ENCODE peak calls at places on chromosomes 13 and 19, in five cellular contexts. Z, B, U, A and V are unnamed samples.

GRCh38 chr13:32659736-32660135 is 73.5 kb downstream of the PDS5B start:
- DNase-seq in U (no peak), A (no peak), B (no peak), Z (no peak), V (no peak)

GRCh38 chr13:41271456-41272285 is 8.3 kb upstream of the MTRF1 start:
- DNase-seq in A (no peak), B (no peak), U (no peak), Z (peak), V (no peak)

GRCh38 chr13:70310720-70311119 is 202.5 kb upstream of the KLHL1 start:
- DNase-seq in B (no peak), Z (peak), A (peak), U (no peak), V (peak)

GRCh38 chr13:57635541-57635940 is 4.0 kb downstream of the PCDH17 start:
- DNase-seq in U (no peak), A (no peak), Z (no peak), B (no peak), V (no peak)

GRCh38 chr13:92547256-92547655 is 679.4 kb upstream of the GPC6 start:
- DNase-seq in B (no peak), Z (no peak), A (peak), U (no peak), V (no peak)

GRCh38 chr19:37997911-37998344 is 90.9 kb downstream of the SIPA1L3 start:
- DNase-seq in Z (no peak), A (peak), U (no peak), B (peak), V (no peak)

GRCh38 chr13:89401209-89401810 is 1730.1 kb downstream of the SLITRK5 start:
- DNase-seq in B (no peak), A (peak), Z (no peak), U (no peak), V (no peak)

GRCh38 chr13:21240586-21240985 is 64.1 kb downstream of the MRPL57 start:
- DNase-seq in U (no peak), A (peak), Z (no peak), B (peak), V (no peak)

GRCh38 chr19:45780448-45781281 is 1.6 kb downstream of the DMPK start:
- DNase-seq in U (no peak), Z (no peak), B (no peak), A (no peak), V (peak)

GRCh38 chr19:49442793-49443365 is 1.6 kb upstream of the SLC17A7 start:
- DNase-seq in A (peak), B (no peak), Z (peak), U (peak), V (peak)

GRCh38 chr19:17311455-17312248 is 2.3 kb downstream of the DDA1 start:
- DNase-seq in U (no peak), B (no peak), A (peak), Z (no peak), V (no peak)

GRCh38 chr19:32890841-32891240 is 21.3 kb upstream of the SLC7A9 start:
- DNase-seq in A (no peak), Z (no peak), U (no peak), B (no peak), V (peak)

GRCh38 chr19:28039677-28040381 is 1173.1 kb downstream of the UQCRFS1 start:
- DNase-seq in Z (no peak), U (no peak), B (no peak), A (no peak), V (no peak)

GRCh38 chr13:28699246-28699645 is 19.5 kb downstream of the SLC46A3 start:
- DNase-seq in U (no peak), A (no peak), B (no peak), Z (no peak), V (no peak)

GRCh38 chr13:40352385-40352778 is 314.1 kb downstream of the FOXO1 start:
- DNase-seq in Z (no peak), B (no peak), U (no peak), A (no peak), V (no peak)

GRCh38 chr19:32238076-32238475 is 107.3 kb upstream of the ZNF507 start:
- DNase-seq in Z (peak), A (no peak), B (no peak), U (no peak), V (no peak)

DNA sequence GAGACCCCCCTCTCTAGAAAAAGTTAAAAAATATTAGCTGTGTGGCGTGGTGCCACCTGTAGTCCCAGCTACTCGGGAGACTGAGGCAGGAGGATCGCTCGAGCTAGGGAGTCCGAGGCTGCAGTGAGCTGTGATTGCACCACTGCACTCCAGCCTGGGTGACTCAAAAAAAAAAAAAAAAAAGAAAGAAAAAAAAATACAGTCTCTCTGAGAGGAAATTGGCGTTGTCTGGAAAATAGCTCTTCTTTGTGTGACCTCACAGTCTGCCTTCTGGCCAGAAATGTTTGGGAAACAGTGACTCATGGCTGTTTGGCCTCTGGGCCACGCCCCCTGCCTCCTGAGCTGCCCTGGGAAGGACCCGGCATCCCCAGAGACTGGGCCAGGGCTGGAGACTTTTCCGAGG is 10.7 kb downstream of the MARCHF2 start:
- DNase-seq in A (peak), U (peak), Z (no peak), B (peak), V (peak)
- H3K4me3 ChIP-seq in A (no peak), U (peak), Z (no peak), B (no peak), V (no peak)

GRCh38 chr19:58034476-58034790 is 608 bp downstream of the ZSCAN1 start:
- DNase-seq in U (no peak), Z (no peak), A (no peak), B (no peak), V (peak)
- H3K4me3 ChIP-seq in U (peak), Z (no peak), A (peak), B (no peak), V (peak)

DNA sequence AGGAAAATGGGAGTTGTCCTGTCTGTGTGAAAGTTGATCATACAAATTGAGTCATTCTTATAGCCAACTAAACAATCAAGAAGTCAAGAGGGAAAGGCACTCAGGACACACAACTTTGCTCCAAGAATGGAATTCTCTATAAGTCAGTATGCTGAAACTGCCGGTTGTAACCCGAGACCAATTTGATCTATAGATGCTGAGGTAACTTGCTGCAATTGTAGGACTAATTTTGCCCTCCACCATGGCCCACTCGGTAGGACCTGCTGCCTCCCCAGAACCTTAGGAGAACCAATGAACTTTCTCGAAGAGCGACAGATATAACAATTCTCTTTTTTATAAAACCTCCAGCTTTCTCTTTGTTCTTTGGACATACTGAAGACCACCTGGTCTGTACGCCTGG is 157.0 kb downstream of the RNF17 start:
- DNase-seq in B (no peak), A (no peak), Z (no peak), U (no peak), V (no peak)
- H3K4me3 ChIP-seq in B (no peak), A (no peak), Z (peak), U (no peak), V (no peak)

DNA sequence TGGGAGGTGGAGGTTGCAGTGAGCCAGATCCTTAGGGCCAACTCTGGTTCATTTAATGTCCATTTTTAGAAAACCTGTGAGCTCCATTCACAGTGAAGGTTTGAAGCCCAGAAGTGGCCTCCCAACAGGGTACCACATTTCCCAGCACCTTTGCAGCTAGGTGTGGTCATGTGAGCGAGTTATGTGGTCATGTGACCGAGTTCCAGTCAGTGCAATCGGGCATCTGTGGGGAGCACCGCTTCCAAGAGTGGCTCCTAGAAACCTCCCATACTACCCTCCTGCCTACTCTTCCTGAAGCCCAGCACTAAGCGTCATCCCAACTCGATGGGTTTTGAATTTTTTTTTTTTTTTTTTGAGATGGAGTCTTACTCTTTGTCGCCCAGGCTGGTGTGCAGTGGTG is 663 bp upstream of the PLA2G4C start:
- DNase-seq in B (no peak), A (no peak), Z (peak), U (no peak), V (peak)
- H3K4me3 ChIP-seq in B (no peak), A (no peak), Z (no peak), U (peak), V (no peak)

GRCh38 chr19:44752123-44752815 is 3.8 kb downstream of the BCL3 start:
- DNase-seq in Z (peak), A (no peak), B (no peak), U (no peak), V (no peak)
- H3K4me3 ChIP-seq in Z (peak), A (no peak), B (no peak), U (peak), V (no peak)

GRCh38 chr19:7901337-7901736 is 2.3 kb upstream of the MAP2K7 start:
- DNase-seq in U (no peak), Z (no peak), A (no peak), B (no peak), V (peak)

GRCh38 chr19:7903244-7904073 is at the start of gene MAP2K7:
- DNase-seq in U (peak), B (peak), A (peak), Z (peak), V (peak)

GRCh38 chr19:7904074-7905020 is 670 bp downstream of the MAP2K7 start:
- DNase-seq in Z (peak), B (no peak), U (no peak), A (no peak), V (peak)

GRCh38 chr19:7900931-7901330 is 2.7 kb upstream of the MAP2K7 start:
- DNase-seq in U (no peak), B (no peak), Z (no peak), A (no peak), V (peak)

GRCh38 chr19:7902796-7903243 is 857 bp upstream of the MAP2K7 start:
- DNase-seq in B (no peak), Z (no peak), U (no peak), A (no peak), V (no peak)
- H3K4me3 ChIP-seq in B (peak), Z (peak), U (peak), A (peak), V (peak)